ENCODE peak calls at places on chromosome X, in five cellular contexts. One of them, this sample, is unnamed.
A peak's percentile ranks its signal among the peaks of the same experiment; 100 is the strongest.

GRCh38 chrX:106921637-106922036 is 1.4 kb downstream of the CLDN2 start:
- DNase-seq in AG09309: no peak
- DNase-seq in activated CD4-positive, alpha-beta T cell treated with anti-CD3 and anti-CD28 coated beads, Interleukin-2, amount 10 ng/mL, durations not matched to agents 7 days and 5 days: no peak
- DNase-seq in stimulated activated naive B cell treated with anti-CD40 and anti-IgM and Interleukin-4, amounts not matched to agents 10 μg/mL and 1 μg/mL and 100 μg/mL, for 72 hours: no peak
- DNase-seq in stimulated activated CD4-positive, alpha-beta T cell treated with anti-CD3 and anti-CD28 coated beads, Interleukin-2, amount 100 ng/mL, for 24 hours: no peak
- DNase-seq in this sample: no peak

GRCh38 chrX:153649178-153649914 is 2.3 kb downstream of the DUSP9 start:
- DNase-seq in stimulated activated CD4-positive, alpha-beta T cell treated with anti-CD3 and anti-CD28 coated beads, Interleukin-2, amount 100 ng/mL, for 24 hours: peak; percentile 37
- DNase-seq in AG09309: no peak
- DNase-seq in activated CD4-positive, alpha-beta T cell treated with anti-CD3 and anti-CD28 coated beads, Interleukin-2, amount 10 ng/mL, durations not matched to agents 7 days and 5 days: peak; percentile 37
- DNase-seq in stimulated activated naive B cell treated with anti-CD40 and anti-IgM and Interleukin-4, amounts not matched to agents 10 μg/mL and 1 μg/mL and 100 μg/mL, for 72 hours: no peak
- DNase-seq in this sample: no peak

GRCh38 chrX:19855700-19856381 is 31.6 kb downstream of the SH3KBP1 start:
- DNase-seq in stimulated activated CD4-positive, alpha-beta T cell treated with anti-CD3 and anti-CD28 coated beads, Interleukin-2, amount 100 ng/mL, for 24 hours: no peak
- DNase-seq in activated CD4-positive, alpha-beta T cell treated with anti-CD3 and anti-CD28 coated beads, Interleukin-2, amount 10 ng/mL, durations not matched to agents 7 days and 5 days: no peak
- DNase-seq in stimulated activated naive B cell treated with anti-CD40 and anti-IgM and Interleukin-4, amounts not matched to agents 10 μg/mL and 1 μg/mL and 100 μg/mL, for 72 hours: no peak
- DNase-seq in AG09309: no peak
- DNase-seq in this sample: no peak

GRCh38 chrX:20270557-20270880 is 3.8 kb upstream of the RPS6KA3 start:
- DNase-seq in AG09309: no peak
- DNase-seq in activated CD4-positive, alpha-beta T cell treated with anti-CD3 and anti-CD28 coated beads, Interleukin-2, amount 10 ng/mL, durations not matched to agents 7 days and 5 days: no peak
- DNase-seq in stimulated activated naive B cell treated with anti-CD40 and anti-IgM and Interleukin-4, amounts not matched to agents 10 μg/mL and 1 μg/mL and 100 μg/mL, for 72 hours: no peak
- DNase-seq in stimulated activated CD4-positive, alpha-beta T cell treated with anti-CD3 and anti-CD28 coated beads, Interleukin-2, amount 100 ng/mL, for 24 hours: no peak
- DNase-seq in this sample: no peak

GRCh38 chrX:153700376-153700945 is 12.7 kb downstream of the SLC6A8 start:
- DNase-seq in AG09309: no peak
- DNase-seq in activated CD4-positive, alpha-beta T cell treated with anti-CD3 and anti-CD28 coated beads, Interleukin-2, amount 10 ng/mL, durations not matched to agents 7 days and 5 days: no peak
- DNase-seq in stimulated activated CD4-positive, alpha-beta T cell treated with anti-CD3 and anti-CD28 coated beads, Interleukin-2, amount 100 ng/mL, for 24 hours: no peak
- DNase-seq in stimulated activated naive B cell treated with anti-CD40 and anti-IgM and Interleukin-4, amounts not matched to agents 10 μg/mL and 1 μg/mL and 100 μg/mL, for 72 hours: no peak
- DNase-seq in this sample: no peak

GRCh38 chrX:150504399-150505186 is 63.8 kb upstream of the MTM1 start:
- DNase-seq in stimulated activated naive B cell treated with anti-CD40 and anti-IgM and Interleukin-4, amounts not matched to agents 10 μg/mL and 1 μg/mL and 100 μg/mL, for 72 hours: no peak
- DNase-seq in stimulated activated CD4-positive, alpha-beta T cell treated with anti-CD3 and anti-CD28 coated beads, Interleukin-2, amount 100 ng/mL, for 24 hours: no peak
- DNase-seq in activated CD4-positive, alpha-beta T cell treated with anti-CD3 and anti-CD28 coated beads, Interleukin-2, amount 10 ng/mL, durations not matched to agents 7 days and 5 days: no peak
- DNase-seq in AG09309: no peak
- DNase-seq in this sample: no peak

GRCh38 chrX:3286196-3286920 is 60.1 kb downstream of the MXRA5 start:
- DNase-seq in stimulated activated naive B cell treated with anti-CD40 and anti-IgM and Interleukin-4, amounts not matched to agents 10 μg/mL and 1 μg/mL and 100 μg/mL, for 72 hours: no peak
- DNase-seq in AG09309: no peak
- DNase-seq in stimulated activated CD4-positive, alpha-beta T cell treated with anti-CD3 and anti-CD28 coated beads, Interleukin-2, amount 100 ng/mL, for 24 hours: no peak
- DNase-seq in activated CD4-positive, alpha-beta T cell treated with anti-CD3 and anti-CD28 coated beads, Interleukin-2, amount 10 ng/mL, durations not matched to agents 7 days and 5 days: no peak
- DNase-seq in this sample: peak; percentile 67

GRCh38 chrX:6849711-6850415 is 297.6 kb upstream of the STS start:
- DNase-seq in AG09309: no peak
- DNase-seq in activated CD4-positive, alpha-beta T cell treated with anti-CD3 and anti-CD28 coated beads, Interleukin-2, amount 10 ng/mL, durations not matched to agents 7 days and 5 days: no peak
- DNase-seq in stimulated activated CD4-positive, alpha-beta T cell treated with anti-CD3 and anti-CD28 coated beads, Interleukin-2, amount 100 ng/mL, for 24 hours: no peak
- DNase-seq in stimulated activated naive B cell treated with anti-CD40 and anti-IgM and Interleukin-4, amounts not matched to agents 10 μg/mL and 1 μg/mL and 100 μg/mL, for 72 hours: no peak
- DNase-seq in this sample: no peak

GRCh38 chrX:44953734-44954502 is 80.9 kb downstream of the KDM6A start:
- DNase-seq in activated CD4-positive, alpha-beta T cell treated with anti-CD3 and anti-CD28 coated beads, Interleukin-2, amount 10 ng/mL, durations not matched to agents 7 days and 5 days: no peak
- DNase-seq in AG09309: no peak
- DNase-seq in stimulated activated naive B cell treated with anti-CD40 and anti-IgM and Interleukin-4, amounts not matched to agents 10 μg/mL and 1 μg/mL and 100 μg/mL, for 72 hours: no peak
- DNase-seq in stimulated activated CD4-positive, alpha-beta T cell treated with anti-CD3 and anti-CD28 coated beads, Interleukin-2, amount 100 ng/mL, for 24 hours: no peak
- DNase-seq in this sample: no peak

GRCh38 chrX:54992911-54993622 is 921 bp downstream of the PFKFB1 start:
- DNase-seq in AG09309: no peak
- DNase-seq in stimulated activated naive B cell treated with anti-CD40 and anti-IgM and Interleukin-4, amounts not matched to agents 10 μg/mL and 1 μg/mL and 100 μg/mL, for 72 hours: no peak
- DNase-seq in stimulated activated CD4-positive, alpha-beta T cell treated with anti-CD3 and anti-CD28 coated beads, Interleukin-2, amount 100 ng/mL, for 24 hours: no peak
- DNase-seq in activated CD4-positive, alpha-beta T cell treated with anti-CD3 and anti-CD28 coated beads, Interleukin-2, amount 10 ng/mL, durations not matched to agents 7 days and 5 days: no peak
- DNase-seq in this sample: no peak

GRCh38 chrX:39492495-39493162 is 605.1 kb downstream of the BCOR start:
- DNase-seq in stimulated activated CD4-positive, alpha-beta T cell treated with anti-CD3 and anti-CD28 coated beads, Interleukin-2, amount 100 ng/mL, for 24 hours: no peak
- DNase-seq in stimulated activated naive B cell treated with anti-CD40 and anti-IgM and Interleukin-4, amounts not matched to agents 10 μg/mL and 1 μg/mL and 100 μg/mL, for 72 hours: peak; percentile 26
- DNase-seq in activated CD4-positive, alpha-beta T cell treated with anti-CD3 and anti-CD28 coated beads, Interleukin-2, amount 10 ng/mL, durations not matched to agents 7 days and 5 days: no peak
- DNase-seq in AG09309: no peak
- DNase-seq in this sample: no peak

GRCh38 chrX:2432298-2432863 is 68.4 kb downstream of the DHRSX start:
- DNase-seq in AG09309: no peak
- DNase-seq in stimulated activated naive B cell treated with anti-CD40 and anti-IgM and Interleukin-4, amounts not matched to agents 10 μg/mL and 1 μg/mL and 100 μg/mL, for 72 hours: no peak
- DNase-seq in activated CD4-positive, alpha-beta T cell treated with anti-CD3 and anti-CD28 coated beads, Interleukin-2, amount 10 ng/mL, durations not matched to agents 7 days and 5 days: no peak
- DNase-seq in stimulated activated CD4-positive, alpha-beta T cell treated with anti-CD3 and anti-CD28 coated beads, Interleukin-2, amount 100 ng/mL, for 24 hours: no peak
- DNase-seq in this sample: no peak

GRCh38 chrX:19709812-19710518 is 177.4 kb downstream of the SH3KBP1 start:
- DNase-seq in stimulated activated CD4-positive, alpha-beta T cell treated with anti-CD3 and anti-CD28 coated beads, Interleukin-2, amount 100 ng/mL, for 24 hours: no peak
- DNase-seq in activated CD4-positive, alpha-beta T cell treated with anti-CD3 and anti-CD28 coated beads, Interleukin-2, amount 10 ng/mL, durations not matched to agents 7 days and 5 days: no peak
- DNase-seq in AG09309: peak; percentile 78
- DNase-seq in stimulated activated naive B cell treated with anti-CD40 and anti-IgM and Interleukin-4, amounts not matched to agents 10 μg/mL and 1 μg/mL and 100 μg/mL, for 72 hours: no peak
- DNase-seq in this sample: peak; percentile 90

GRCh38 chrX:3526084-3526483 is 179.6 kb upstream of the MXRA5 start:
- DNase-seq in AG09309: no peak
- DNase-seq in stimulated activated CD4-positive, alpha-beta T cell treated with anti-CD3 and anti-CD28 coated beads, Interleukin-2, amount 100 ng/mL, for 24 hours: no peak
- DNase-seq in activated CD4-positive, alpha-beta T cell treated with anti-CD3 and anti-CD28 coated beads, Interleukin-2, amount 10 ng/mL, durations not matched to agents 7 days and 5 days: no peak
- DNase-seq in stimulated activated naive B cell treated with anti-CD40 and anti-IgM and Interleukin-4, amounts not matched to agents 10 μg/mL and 1 μg/mL and 100 μg/mL, for 72 hours: no peak
- DNase-seq in this sample: peak; percentile 43

GRCh38 chrX:49041683-49042529 is 1.3 kb downstream of the TFE3 start:
- DNase-seq in AG09309: peak; percentile 25
- DNase-seq in activated CD4-positive, alpha-beta T cell treated with anti-CD3 and anti-CD28 coated beads, Interleukin-2, amount 10 ng/mL, durations not matched to agents 7 days and 5 days: peak; percentile 7
- DNase-seq in stimulated activated CD4-positive, alpha-beta T cell treated with anti-CD3 and anti-CD28 coated beads, Interleukin-2, amount 100 ng/mL, for 24 hours: no peak
- DNase-seq in stimulated activated naive B cell treated with anti-CD40 and anti-IgM and Interleukin-4, amounts not matched to agents 10 μg/mL and 1 μg/mL and 100 μg/mL, for 72 hours: no peak
- DNase-seq in this sample: peak; percentile 36

GRCh38 chrX:49063715-49064114 is 4.9 kb downstream of the CCDC120 start:
- DNase-seq in AG09309: no peak
- DNase-seq in stimulated activated CD4-positive, alpha-beta T cell treated with anti-CD3 and anti-CD28 coated beads, Interleukin-2, amount 100 ng/mL, for 24 hours: no peak
- DNase-seq in stimulated activated naive B cell treated with anti-CD40 and anti-IgM and Interleukin-4, amounts not matched to agents 10 μg/mL and 1 μg/mL and 100 μg/mL, for 72 hours: no peak
- DNase-seq in activated CD4-positive, alpha-beta T cell treated with anti-CD3 and anti-CD28 coated beads, Interleukin-2, amount 10 ng/mL, durations not matched to agents 7 days and 5 days: no peak
- DNase-seq in this sample: no peak

GRCh38 chrX:53071064-53071463 is 11.1 kb upstream of the TSPYL2 start:
- DNase-seq in activated CD4-positive, alpha-beta T cell treated with anti-CD3 and anti-CD28 coated beads, Interleukin-2, amount 10 ng/mL, durations not matched to agents 7 days and 5 days: no peak
- DNase-seq in stimulated activated naive B cell treated with anti-CD40 and anti-IgM and Interleukin-4, amounts not matched to agents 10 μg/mL and 1 μg/mL and 100 μg/mL, for 72 hours: no peak
- DNase-seq in AG09309: no peak
- DNase-seq in stimulated activated CD4-positive, alpha-beta T cell treated with anti-CD3 and anti-CD28 coated beads, Interleukin-2, amount 100 ng/mL, for 24 hours: no peak
- DNase-seq in this sample: no peak

GRCh38 chrX:14073561-14073960 is 43.9 kb upstream of the GEMIN8 start:
- DNase-seq in AG09309: no peak
- DNase-seq in stimulated activated CD4-positive, alpha-beta T cell treated with anti-CD3 and anti-CD28 coated beads, Interleukin-2, amount 100 ng/mL, for 24 hours: no peak
- DNase-seq in activated CD4-positive, alpha-beta T cell treated with anti-CD3 and anti-CD28 coated beads, Interleukin-2, amount 10 ng/mL, durations not matched to agents 7 days and 5 days: no peak
- DNase-seq in stimulated activated naive B cell treated with anti-CD40 and anti-IgM and Interleukin-4, amounts not matched to agents 10 μg/mL and 1 μg/mL and 100 μg/mL, for 72 hours: no peak
- DNase-seq in this sample: peak; percentile 68